ENCODE peak calls at places on chromosomes 3 and 15, in six cellular contexts. One of them, this sample, is unnamed.

GRCh38 chr15:76289582-76289981 is 21.7 kb downstream of the ETFA start:
- DNase-seq in neuronal stem cell: no peak
- DNase-seq in fibroblast of lung: peak; percentile 22
- DNase-seq in K562: peak; percentile 18
- DNase-seq in GM23338: no peak
- DNase-seq in neural progenitor cell: no peak
- DNase-seq in this sample: no peak

GRCh38 chr3:4738737-4739274 is 240.4 kb upstream of the BHLHE40 start:
- DNase-seq in GM23338: no peak
- DNase-seq in K562: peak; percentile 29
- DNase-seq in neural progenitor cell: no peak
- DNase-seq in fibroblast of lung: no peak
- DNase-seq in neuronal stem cell: no peak
- DNase-seq in this sample: peak; percentile 24

GRCh38 chr15:74265046-74265639 is 29.0 kb downstream of the CCDC33 start:
- DNase-seq in neural progenitor cell: peak; percentile 96
- DNase-seq in neuronal stem cell: peak; percentile 87
- DNase-seq in K562: peak; percentile 72
- DNase-seq in GM23338: peak; percentile 96
- DNase-seq in fibroblast of lung: peak; percentile 30
- DNase-seq in this sample: peak; percentile 47

GRCh38 chr3:82685761-82686160 is 924.3 kb upstream of the GBE1 start:
- DNase-seq in fibroblast of lung: peak; percentile 88
- DNase-seq in K562: no peak
- DNase-seq in GM23338: no peak
- DNase-seq in neural progenitor cell: no peak
- DNase-seq in neuronal stem cell: no peak
- DNase-seq in this sample: no peak

GRCh38 chr3:147758786-147759185 is 349.6 kb downstream of the ZIC1 start:
- DNase-seq in GM23338: no peak
- DNase-seq in fibroblast of lung: peak; percentile 41
- DNase-seq in K562: no peak
- DNase-seq in neural progenitor cell: no peak
- DNase-seq in neuronal stem cell: no peak
- DNase-seq in this sample: no peak

GRCh38 chr3:64462203-64463120 is 225.3 kb downstream of the ADAMTS9 start:
- DNase-seq in K562: no peak
- DNase-seq in GM23338: no peak
- DNase-seq in neuronal stem cell: no peak
- DNase-seq in fibroblast of lung: peak; percentile 97
- DNase-seq in neural progenitor cell: no peak
- DNase-seq in this sample: no peak

GRCh38 chr3:190097617-190098016 is 23.1 kb downstream of the P3H2 start:
- DNase-seq in GM23338: peak; percentile 57
- DNase-seq in K562: no peak
- DNase-seq in fibroblast of lung: peak; percentile 44
- DNase-seq in neural progenitor cell: peak; percentile 56
- DNase-seq in neuronal stem cell: no peak
- DNase-seq in this sample: no peak

GRCh38 chr15:28904023-28904422 is 18.2 kb downstream of the APBA2 start:
- DNase-seq in fibroblast of lung: no peak
- DNase-seq in GM23338: no peak
- DNase-seq in K562: no peak
- DNase-seq in neural progenitor cell: no peak
- DNase-seq in neuronal stem cell: no peak
- DNase-seq in this sample: no peak

GRCh38 chr3:124659175-124659574 is 71.1 kb upstream of the UMPS start:
- DNase-seq in K562: no peak
- DNase-seq in fibroblast of lung: no peak
- DNase-seq in GM23338: no peak
- DNase-seq in neuronal stem cell: no peak
- DNase-seq in neural progenitor cell: no peak
- DNase-seq in this sample: no peak

GRCh38 chr3:190498293-190498692 is 15.6 kb upstream of the IL1RAP start:
- DNase-seq in GM23338: no peak
- DNase-seq in K562: no peak
- DNase-seq in fibroblast of lung: no peak
- DNase-seq in neuronal stem cell: no peak
- DNase-seq in neural progenitor cell: no peak
- DNase-seq in this sample: no peak

GRCh38 chr3:141331370-141332318 is 36.7 kb upstream of the ZBTB38 start:
- DNase-seq in fibroblast of lung: peak; percentile 99
- DNase-seq in neuronal stem cell: no peak
- DNase-seq in GM23338: no peak
- DNase-seq in neural progenitor cell: no peak
- DNase-seq in K562: peak; percentile 68
- DNase-seq in this sample: no peak

GRCh38 chr3:126456211-126456610 is 19.5 kb downstream of the ZXDC start:
- DNase-seq in GM23338: no peak
- DNase-seq in neuronal stem cell: no peak
- DNase-seq in fibroblast of lung: no peak
- DNase-seq in K562: no peak
- DNase-seq in neural progenitor cell: no peak
- DNase-seq in this sample: no peak

GRCh38 chr15:66650433-66650832 is 51.6 kb upstream of the SMAD6 start:
- DNase-seq in K562: peak; percentile 62
- DNase-seq in neural progenitor cell: no peak
- DNase-seq in GM23338: no peak
- DNase-seq in fibroblast of lung: no peak
- DNase-seq in neuronal stem cell: no peak
- DNase-seq in this sample: no peak

GRCh38 chr15:52069559-52069958 is 43.0 kb downstream of the BCL2L10 start:
- DNase-seq in GM23338: no peak
- DNase-seq in neural progenitor cell: no peak
- DNase-seq in fibroblast of lung: no peak
- DNase-seq in neuronal stem cell: no peak
- DNase-seq in K562: no peak
- DNase-seq in this sample: no peak

GRCh38 chr3:33074217-33075067 is 22.5 kb downstream of the GLB1 start:
- DNase-seq in fibroblast of lung: peak; percentile 52
- DNase-seq in neural progenitor cell: peak; percentile 84
- DNase-seq in K562: peak; percentile 90
- DNase-seq in GM23338: peak; percentile 93
- DNase-seq in neuronal stem cell: peak; percentile 56
- DNase-seq in this sample: peak; percentile 78

GRCh38 chr15:54035616-54036015 is 57.4 kb downstream of the UNC13C start:
- DNase-seq in neuronal stem cell: no peak
- DNase-seq in neural progenitor cell: no peak
- DNase-seq in fibroblast of lung: no peak
- DNase-seq in GM23338: no peak
- DNase-seq in K562: no peak
- DNase-seq in this sample: no peak

GRCh38 chr3:148861277-148861869 is 3.7 kb upstream of the CPA3 start:
- DNase-seq in neuronal stem cell: peak; percentile 9
- DNase-seq in neural progenitor cell: peak; percentile 50
- DNase-seq in K562: peak; percentile 52
- DNase-seq in fibroblast of lung: peak; percentile 30
- DNase-seq in GM23338: peak; percentile 52
- DNase-seq in this sample: no peak

GRCh38 chr15:85837011-85837433 is 42.3 kb upstream of the KLHL25 start:
- DNase-seq in GM23338: no peak
- DNase-seq in neuronal stem cell: no peak
- DNase-seq in K562: no peak
- DNase-seq in fibroblast of lung: no peak
- DNase-seq in neural progenitor cell: no peak
- DNase-seq in this sample: no peak

GRCh38 chr3:71859128-71859519 is 74.2 kb upstream of the PROK2 start:
- DNase-seq in neuronal stem cell: peak; percentile 14
- DNase-seq in GM23338: peak; percentile 72
- DNase-seq in fibroblast of lung: peak; percentile 1
- DNase-seq in neural progenitor cell: peak; percentile 60
- DNase-seq in K562: no peak
- DNase-seq in this sample: peak; percentile 29

GRCh38 chr3:72606005-72606800 is 242.0 kb downstream of the SHQ1 start:
- DNase-seq in neuronal stem cell: no peak
- DNase-seq in fibroblast of lung: no peak
- DNase-seq in K562: no peak
- DNase-seq in neural progenitor cell: no peak
- DNase-seq in GM23338: no peak
- DNase-seq in this sample: no peak

GRCh38 chr3:37243811-37244748 is 69.7 kb upstream of the LRRFIP2 start:
- DNase-seq in neuronal stem cell: peak; percentile 46
- DNase-seq in K562: peak; percentile 54
- DNase-seq in fibroblast of lung: peak; percentile 81
- DNase-seq in GM23338: peak; percentile 78
- DNase-seq in neural progenitor cell: peak; percentile 89
- DNase-seq in this sample: peak; percentile 23

GRCh38 chr3:133158686-133159085 is 120.5 kb downstream of the TMEM108 start:
- DNase-seq in neural progenitor cell: no peak
- DNase-seq in GM23338: no peak
- DNase-seq in fibroblast of lung: no peak
- DNase-seq in K562: no peak
- DNase-seq in neuronal stem cell: no peak
- DNase-seq in this sample: no peak

GRCh38 chr3:133153382-133153781 is 115.2 kb downstream of the TMEM108 start:
- DNase-seq in neuronal stem cell: no peak
- DNase-seq in fibroblast of lung: no peak
- DNase-seq in GM23338: no peak
- DNase-seq in K562: no peak
- DNase-seq in neural progenitor cell: no peak
- DNase-seq in this sample: no peak

GRCh38 chr3:133152056-133152455 is 113.9 kb downstream of the TMEM108 start:
- DNase-seq in neural progenitor cell: no peak
- DNase-seq in fibroblast of lung: no peak
- DNase-seq in GM23338: no peak
- DNase-seq in K562: no peak
- DNase-seq in neuronal stem cell: no peak
- DNase-seq in this sample: no peak

GRCh38 chr3:133157716-133158115 is 119.5 kb downstream of the TMEM108 start:
- DNase-seq in GM23338: no peak
- DNase-seq in neuronal stem cell: no peak
- DNase-seq in neural progenitor cell: peak; percentile 17
- DNase-seq in fibroblast of lung: no peak
- DNase-seq in K562: no peak
- DNase-seq in this sample: no peak

GRCh38 chr3:133152821-133153220 is 114.6 kb downstream of the TMEM108 start:
- DNase-seq in neuronal stem cell: no peak
- DNase-seq in GM23338: no peak
- DNase-seq in fibroblast of lung: no peak
- DNase-seq in neural progenitor cell: no peak
- DNase-seq in K562: no peak
- DNase-seq in this sample: no peak
- H3K4me2 ChIP-seq in neuronal stem cell: no peak overlapping the region
- H3K4me2 ChIP-seq in GM23338: no peak overlapping the region
- H3K4me2 ChIP-seq in fibroblast of lung: no peak overlapping the region
- H3K4me2 ChIP-seq in neural progenitor cell: no peak overlapping the region
- H3K4me2 ChIP-seq in K562: no peak overlapping the region
- H3K4me2 ChIP-seq in this sample: no peak overlapping the region

DNA sequence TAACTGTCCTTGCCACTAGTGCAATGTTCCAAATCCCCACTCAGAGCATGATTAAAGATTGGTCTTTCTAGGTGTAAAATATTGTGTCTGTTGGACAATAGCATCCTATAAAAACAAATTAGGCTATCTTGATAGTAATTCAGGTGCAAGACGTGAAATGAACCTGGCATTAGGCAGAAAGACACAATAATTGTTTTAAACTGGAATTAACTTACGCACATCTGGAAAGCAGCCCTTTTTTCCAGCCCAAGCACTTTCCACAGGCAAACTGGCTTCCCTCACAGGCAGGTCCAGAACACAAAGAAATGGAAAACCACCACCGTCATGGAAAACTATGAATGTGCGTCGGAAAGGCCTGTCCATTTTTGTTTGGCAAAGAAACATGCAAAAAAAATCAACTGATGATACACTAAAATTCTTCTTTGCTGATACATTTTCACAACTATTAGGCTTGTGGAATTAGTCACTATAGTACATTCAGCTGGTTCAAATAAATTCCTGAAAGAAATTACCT is 474.7 kb upstream of the IL12A start:
- DNase-seq in neural progenitor cell: no peak
- DNase-seq in fibroblast of lung: peak; percentile 19
- DNase-seq in neuronal stem cell: no peak
- DNase-seq in GM23338: no peak
- DNase-seq in K562: no peak
- DNase-seq in this sample: no peak
- H2AFZ ChIP-seq in neural progenitor cell: no peak overlapping the region
- H2AFZ ChIP-seq in fibroblast of lung: no peak overlapping the region
- H2AFZ ChIP-seq in neuronal stem cell: peak overlapping the region; percentile 63
- H2AFZ ChIP-seq in GM23338: no peak overlapping the region
- H2AFZ ChIP-seq in K562: no peak overlapping the region
- H2AFZ ChIP-seq in this sample: no peak overlapping the region

GRCh38 chr3:188531210-188531609 is 377.3 kb downstream of the LPP start:
- DNase-seq in neuronal stem cell: no peak
- DNase-seq in GM23338: no peak
- DNase-seq in fibroblast of lung: peak; percentile 88
- DNase-seq in K562: no peak
- DNase-seq in neural progenitor cell: no peak
- DNase-seq in this sample: no peak
- H3K4me2 ChIP-seq in neuronal stem cell: no peak overlapping the region
- H3K4me2 ChIP-seq in GM23338: no peak overlapping the region
- H3K4me2 ChIP-seq in fibroblast of lung: no peak overlapping the region
- H3K4me2 ChIP-seq in K562: no peak overlapping the region
- H3K4me2 ChIP-seq in neural progenitor cell: no peak overlapping the region
- H3K4me2 ChIP-seq in this sample: no peak overlapping the region

GRCh38 chr15:34059476-34059875 is 20.5 kb upstream of the AVEN start:
- DNase-seq in GM23338: no peak
- DNase-seq in neural progenitor cell: no peak
- DNase-seq in K562: no peak
- DNase-seq in fibroblast of lung: no peak
- DNase-seq in neuronal stem cell: no peak
- DNase-seq in this sample: no peak
- H2AFZ ChIP-seq in GM23338: no peak overlapping the region
- H2AFZ ChIP-seq in neural progenitor cell: no peak overlapping the region
- H2AFZ ChIP-seq in K562: no peak overlapping the region
- H2AFZ ChIP-seq in fibroblast of lung: no peak overlapping the region
- H2AFZ ChIP-seq in neuronal stem cell: no peak overlapping the region
- H2AFZ ChIP-seq in this sample: no peak overlapping the region

GRCh38 chr3:16085410-16085809 is 89.1 kb upstream of the GALNT15 start:
- DNase-seq in neural progenitor cell: no peak
- DNase-seq in GM23338: no peak
- DNase-seq in neuronal stem cell: no peak
- DNase-seq in K562: no peak
- DNase-seq in fibroblast of lung: peak; percentile 28
- DNase-seq in this sample: no peak
- H3K4me2 ChIP-seq in neural progenitor cell: no peak overlapping the region
- H3K4me2 ChIP-seq in GM23338: no peak overlapping the region
- H3K4me2 ChIP-seq in neuronal stem cell: no peak overlapping the region
- H3K4me2 ChIP-seq in K562: no peak overlapping the region
- H3K4me2 ChIP-seq in fibroblast of lung: no peak overlapping the region
- H3K4me2 ChIP-seq in this sample: no peak overlapping the region

GRCh38 chr15:38758001-38758400 is 193.4 kb upstream of the RASGRP1 start:
- DNase-seq in neuronal stem cell: no peak
- DNase-seq in fibroblast of lung: peak; percentile 81
- DNase-seq in K562: no peak
- DNase-seq in neural progenitor cell: no peak
- DNase-seq in GM23338: no peak
- DNase-seq in this sample: no peak
- H2AFZ ChIP-seq in neuronal stem cell: no peak overlapping the region
- H2AFZ ChIP-seq in fibroblast of lung: no peak overlapping the region
- H2AFZ ChIP-seq in K562: no peak overlapping the region
- H2AFZ ChIP-seq in neural progenitor cell: no peak overlapping the region
- H2AFZ ChIP-seq in GM23338: peak overlapping the region; percentile 2
- H2AFZ ChIP-seq in this sample: no peak overlapping the region

This sample was measured in DND-41.